ENCODE peak calls at places on chromosome 19, in ten cellular contexts. H is NCI-H1930; N is activated T-helper 1 cell treated with anti-CD3 and anti-CD28 coated beads, Interleukin-12 subunit alpha, Interleukin-12 subunit beta, Interleukin-2, Interleukin-4 antibody, amounts not matched to agents 30 ng/mL and 10 ng/mL and 1 ng/mL, durations not matched to agents 14 hours and 24 hours and 36 hours; G is uterus; B is activated CD4-positive, CD25-positive, alpha-beta regulatory T cell; P is stimulated activated naive CD4-positive, alpha-beta T cell treated with Interleukin-2 at 50 U/mL for 16 hours; D is neuronal stem cell; M is HCEC 1CT; F is heart left ventricle; T is NCI-H510A. Y is an unnamed sample.

GRCh38 chr19:20662421-20663105 is 1.2 kb upstream of the ZNF626 start:
- DNase-seq in H (no peak), N (no peak), G (no peak), B (no peak), P (no peak), D (no peak), M (no peak), F (no peak), T (no peak), Y (no peak)

GRCh38 chr19:21141787-21142464 is at the start of gene ZNF431:
- DNase-seq in H (peak; percentile 80), N (peak; percentile 85), G (peak; percentile 92), B (peak; percentile 71), P (peak; percentile 84), D (peak; percentile 91), M (peak; percentile 93), F (peak; percentile 95), T (peak; percentile 90), Y (peak; percentile 65)

GRCh38 chr19:16319466-16319865 is 5.2 kb upstream of the KLF2 start:
- DNase-seq in H (no peak), N (no peak), G (no peak), B (no peak), P (no peak), D (no peak), M (no peak), F (peak; percentile 63), T (no peak), Y (no peak)

GRCh38 chr19:48213959-48214358 is 41.8 kb downstream of the CARD8 start:
- DNase-seq in H (no peak), N (no peak), G (no peak), B (no peak), P (no peak), D (no peak), M (no peak), F (no peak), T (no peak), Y (no peak)

GRCh38 chr19:402786-403185 is 6.2 kb downstream of the C2CD4C start:
- DNase-seq in H (no peak), N (no peak), G (no peak), B (no peak), P (no peak), D (no peak), M (no peak), F (no peak), T (no peak), Y (no peak)

GRCh38 chr19:17125728-17126677 is 50.4 kb downstream of the MYO9B start:
- DNase-seq in H (no peak), N (peak; percentile 77), G (peak; percentile 44), B (peak; percentile 63), P (peak; percentile 54), D (no peak), M (no peak), F (peak; percentile 74), T (no peak), Y (no peak)

GRCh38 chr19:7871280-7871529 is 3.0 kb downstream of the PRR36 start:
- DNase-seq in H (no peak), N (no peak), G (no peak), B (no peak), P (no peak), D (no peak), M (no peak), F (no peak), T (no peak), Y (no peak)

GRCh38 chr19:34831714-34832113 is 58.7 kb upstream of the ZNF599 start:
- DNase-seq in H (no peak), N (no peak), G (no peak), B (no peak), P (no peak), D (no peak), M (no peak), F (no peak), T (no peak), Y (no peak)

GRCh38 chr19:34793562-34793961 is 20.5 kb upstream of the ZNF599 start:
- DNase-seq in H (no peak), N (no peak), G (no peak), B (no peak), P (no peak), D (no peak), M (no peak), F (no peak), T (no peak), Y (no peak)

GRCh38 chr19:1513492-1514294 is 874 bp upstream of the ADAMTSL5 start:
- DNase-seq in H (no peak), N (peak; percentile 57), G (peak; percentile 58), B (peak; percentile 56), P (peak; percentile 60), D (no peak), M (peak; percentile 39), F (peak; percentile 56), T (no peak), Y (no peak)

GRCh38 chr19:3482507-3483225 is 575 bp downstream of the SMIM44 start:
- DNase-seq in H (no peak), N (no peak), G (no peak), B (no peak), P (no peak), D (no peak), M (no peak), F (no peak), T (no peak), Y (no peak)

GRCh38 chr19:14006766-14007562 is 844 bp upstream of the RFX1 start:
- DNase-seq in H (peak; percentile 81), N (no peak), G (no peak), B (no peak), P (no peak), D (no peak), M (no peak), F (no peak), T (peak; percentile 86), Y (no peak)

GRCh38 chr19:48617146-48617937 is 1.6 kb downstream of the RPL18 start:
- DNase-seq in H (no peak), N (no peak), G (no peak), B (no peak), P (no peak), D (no peak), M (no peak), F (no peak), T (no peak), Y (no peak)

GRCh38 chr19:53177986-53178385 is 15.2 kb downstream of the ZNF665 start:
- DNase-seq in H (no peak), N (no peak), G (no peak), B (no peak), P (no peak), D (no peak), M (no peak), F (no peak), T (no peak), Y (no peak)

GRCh38 chr19:10899171-10899653 is 27.9 kb downstream of the CARM1 start:
- DNase-seq in H (no peak), N (no peak), G (no peak), B (no peak), P (no peak), D (no peak), M (no peak), F (peak; percentile 71), T (peak; percentile 63), Y (no peak)

GRCh38 chr19:7013678-7014077 is 7.6 kb downstream of the MBD3L2B start:
- DNase-seq in H (no peak), N (no peak), G (no peak), B (no peak), P (peak; percentile 4), D (no peak), M (peak; percentile 59), F (no peak), T (no peak), Y (peak; percentile 86)

GRCh38 chr19:41863209-41863931 is 3.3 kb downstream of the RPS19 start:
- DNase-seq in H (no peak), N (no peak), G (no peak), B (no peak), P (no peak), D (no peak), M (no peak), F (no peak), T (no peak), Y (no peak)

GRCh38 chr19:38838986-38839761 is 7.6 kb upstream of the ECH1 start:
- DNase-seq in H (no peak), N (no peak), G (no peak), B (no peak), P (no peak), D (no peak), M (no peak), F (no peak), T (no peak), Y (no peak)

GRCh38 chr19:42466521-42467436 is 24.0 kb upstream of the CXCL17 start:
- DNase-seq in H (no peak), N (no peak), G (no peak), B (no peak), P (no peak), D (no peak), M (no peak), F (no peak), T (no peak), Y (no peak)

GRCh38 chr19:6778386-6778785 is 5.9 kb downstream of the VAV1 start:
- DNase-seq in H (no peak), N (no peak), G (no peak), B (no peak), P (no peak), D (no peak), M (no peak), F (no peak), T (no peak), Y (no peak)

GRCh38 chr19:13277104-13277809 is 127.0 kb downstream of the IER2 start:
- DNase-seq in H (no peak), N (peak; percentile 72), G (peak; percentile 24), B (peak; percentile 22), P (peak; percentile 33), D (peak; percentile 71), M (peak; percentile 51), F (no peak), T (no peak), Y (peak; percentile 4)

GRCh38 chr19:2618611-2619010 is 83.9 kb downstream of the GNG7 start:
- DNase-seq in H (no peak), N (peak; percentile 36), G (no peak), B (peak; percentile 44), P (peak; percentile 77), D (no peak), M (peak; percentile 57), F (peak; percentile 69), T (no peak), Y (no peak)

GRCh38 chr19:39137131-39137530 is 11.5 kb downstream of the PAK4 start:
- DNase-seq in H (no peak), N (no peak), G (no peak), B (no peak), P (no peak), D (no peak), M (no peak), F (no peak), T (no peak), Y (no peak)

GRCh38 chr19:58229255-58229639 is 533 bp downstream of the ZNF544 start:
- DNase-seq in H (no peak), N (no peak), G (no peak), B (no peak), P (no peak), D (no peak), M (peak; percentile 23), F (no peak), T (no peak), Y (no peak)

GRCh38 chr19:45506991-45507863 is at the start of gene VASP:
- DNase-seq in H (peak; percentile 58), N (peak; percentile 93), G (peak; percentile 85), B (peak; percentile 83), P (peak; percentile 93), D (peak; percentile 59), M (peak; percentile 88), F (peak; percentile 90), T (peak; percentile 74), Y (no peak)

GRCh38 chr19:4534836-4535658 is at the start of gene PLIN5:
- DNase-seq in H (peak; percentile 20), N (no peak), G (peak; percentile 55), B (no peak), P (no peak), D (peak; percentile 85), M (no peak), F (peak; percentile 89), T (peak; percentile 72), Y (no peak)

GRCh38 chr19:12880551-12881171 is 588 bp downstream of the DNASE2 start:
- DNase-seq in H (no peak), N (no peak), G (no peak), B (no peak), P (no peak), D (no peak), M (no peak), F (peak; percentile 46), T (no peak), Y (no peak)

GRCh38 chr19:41696402-41697197 is 8.5 kb upstream of the CEACAM7 start:
- DNase-seq in H (no peak), N (no peak), G (no peak), B (no peak), P (no peak), D (no peak), M (no peak), F (no peak), T (no peak), Y (no peak)

Y was measured in epithelial cell of proximal tubule.